ENCODE peak calls at places on chromosomes 6 and 20, in four cellular contexts. K, N, H and J are unnamed samples.

GRCh38 chr20:1862665-1863059 is 32.5 kb upstream of the SIRPA start:
- DNase-seq in K (no peak), N (no peak), H (no peak), J (no peak)

GRCh38 chr20:58268421-58268821 is 40.0 kb upstream of the ANKRD60 start:
- DNase-seq in K (no peak), N (no peak), H (no peak), J (no peak)

GRCh38 chr20:63238491-63239126 is 2.9 kb downstream of the BIRC7 start:
- DNase-seq in K (no peak), N (no peak), H (no peak), J (no peak)

GRCh38 chr6:79724816-79725215 is 93.7 kb downstream of the SH3BGRL2 start:
- DNase-seq in K (no peak), N (no peak), H (no peak), J (no peak)

GRCh38 chr20:15297059-15297875 is 959.9 kb upstream of the FLRT3 start:
- DNase-seq in K (no peak), N (peak), H (no peak), J (peak)

GRCh38 chr6:168684471-168684870 is 243.5 kb downstream of the SMOC2 start:
- DNase-seq in K (no peak), N (no peak), H (no peak), J (no peak)

GRCh38 chr6:48426636-48427035 is 315.6 kb upstream of the PTCHD4 start:
- DNase-seq in K (no peak), N (no peak), H (peak), J (no peak)

GRCh38 chr6:168524644-168525043 is 83.7 kb downstream of the SMOC2 start:
- DNase-seq in K (no peak), N (no peak), H (no peak), J (no peak)

GRCh38 chr6:112269165-112269564 is 14.8 kb upstream of the LAMA4 start:
- DNase-seq in K (no peak), N (no peak), H (no peak), J (no peak)

GRCh38 chr6:21666200-21666671 is 72.7 kb downstream of the SOX4 start:
- DNase-seq in K (peak), N (no peak), H (no peak), J (peak)

GRCh38 chr6:21556968-21557721 is 36.4 kb upstream of the SOX4 start:
- DNase-seq in K (no peak), N (peak), H (no peak), J (peak)

GRCh38 chr6:147160593-147160992 is 43.6 kb upstream of the STXBP5 start:
- DNase-seq in K (no peak), N (no peak), H (no peak), J (no peak)

GRCh38 chr20:34566978-34567884 is 8.7 kb downstream of the MAP1LC3A start:
- DNase-seq in K (no peak), N (no peak), H (no peak), J (no peak)

GRCh38 chr20:47941869-47942268 is 156.6 kb upstream of the SULF2 start:
- DNase-seq in K (no peak), N (no peak), H (no peak), J (no peak)

GRCh38 chr20:44324343-44324742 is 12.5 kb upstream of the R3HDML start:
- DNase-seq in K (no peak), N (peak), H (no peak), J (no peak)

GRCh38 chr6:167893416-167893815 is 66.7 kb downstream of the AFDN start:
- DNase-seq in K (no peak), N (no peak), H (no peak), J (no peak)

GRCh38 chr6:158646023-158646888 is 1.7 kb upstream of the DYNLT1 start:
- DNase-seq in K (no peak), N (no peak), H (no peak), J (no peak)

GRCh38 chr6:5590187-5590586 is 328.9 kb downstream of the FARS2 start:
- DNase-seq in K (no peak), N (no peak), H (no peak), J (peak)

GRCh38 chr20:52096117-52096516 is 95.5 kb downstream of the ZFP64 start:
- DNase-seq in K (no peak), N (no peak), H (no peak), J (no peak)